ENCODE peak calls at places on chromosome X, in ten cellular contexts. X is substantia nigra; C is stimulated activated CD8-positive, alpha-beta memory T cell treated with anti-CD3 and anti-CD28 coated beads, Interleukin-4, amount 100 ng/mL, for 24 hours; N is aorta; J is glutamatergic neuron; H is kidney tubule cell; D is SHP77; L is fibroblast of mammary gland; T is midbrain; B is activated naive CD8-positive, alpha-beta T cell treated with anti-CD3 and anti-CD28 coated beads, Interleukin-2, amount 50 U/mL, for 16 hours. G is an unnamed sample.

GRCh38 chrX:102765217-102765616 is 44.7 kb downstream of the GPRASP3 start:
- DNase-seq in X (no peak), C (no peak), N (no peak), J (no peak), H (peak; percentile 71), D (no peak), L (peak; percentile 91), T (no peak), B (no peak), G (no peak)

GRCh38 chrX:53071604-53072417 is 10.4 kb upstream of the TSPYL2 start:
- DNase-seq in X (peak; percentile 4), C (peak; percentile 27), N (no peak), J (peak; percentile 35), H (peak; percentile 72), D (peak; percentile 95), L (peak; percentile 70), T (peak; percentile 73), B (peak; percentile 13), G (no peak)

GRCh38 chrX:13747836-13748235 is 13.3 kb downstream of the OFD1 start:
- DNase-seq in X (no peak), C (no peak), N (no peak), J (peak; percentile 20), H (peak; percentile 51), D (no peak), L (peak; percentile 81), T (peak; percentile 50), B (no peak), G (no peak)

GRCh38 chrX:55801811-55802210 is 84.3 kb downstream of the RRAGB start:
- DNase-seq in X (no peak), C (no peak), N (no peak), J (no peak), H (no peak), D (no peak), L (no peak), T (no peak), B (no peak), G (no peak)

GRCh38 chrX:15146515-15146914 is 123.4 kb downstream of the ASB9 start:
- DNase-seq in X (no peak), C (no peak), N (no peak), J (peak; percentile 44), H (peak; percentile 17), D (no peak), L (peak; percentile 11), T (peak; percentile 0), B (no peak), G (no peak)

GRCh38 chrX:20529301-20529700 is 262.6 kb upstream of the RPS6KA3 start:
- DNase-seq in X (no peak), C (no peak), N (no peak), J (no peak), H (no peak), D (peak; percentile 5), L (no peak), T (no peak), B (no peak), G (no peak)

GRCh38 chrX:129932792-129933321 is 26.9 kb downstream of the UTP14A start:
- DNase-seq in X (peak; percentile 21), C (no peak), N (peak; percentile 76), J (peak; percentile 45), H (peak; percentile 9), D (no peak), L (no peak), T (no peak), B (no peak), G (no peak)

GRCh38 chrX:78658851-78659744 is at the start of gene RTL3:
- DNase-seq in X (no peak), C (no peak), N (no peak), J (no peak), H (peak; percentile 71), D (no peak), L (peak; percentile 86), T (no peak), B (no peak), G (no peak)

GRCh38 chrX:153029875-153030274 is 26.4 kb upstream of the PNMA3 start:
- DNase-seq in X (no peak), C (no peak), N (no peak), J (no peak), H (no peak), D (no peak), L (peak; percentile 14), T (no peak), B (no peak), G (no peak)

GRCh38 chrX:120753413-120754251 is 122.0 kb downstream of the CT47B1 start:
- DNase-seq in X (no peak), C (no peak), N (no peak), J (no peak), H (no peak), D (no peak), L (no peak), T (no peak), B (no peak), G (no peak)

GRCh38 chrX:140572724-140573123 is 67.9 kb upstream of the SOX3 start:
- DNase-seq in X (no peak), C (no peak), N (no peak), J (peak; percentile 41), H (peak; percentile 43), D (no peak), L (peak; percentile 15), T (peak; percentile 57), B (no peak), G (peak; percentile 1)

GRCh38 chrX:20066968-20067708 is 49.6 kb downstream of the MAP7D2 start:
- DNase-seq in X (no peak), C (no peak), N (no peak), J (no peak), H (peak; percentile 68), D (peak; percentile 9), L (peak; percentile 66), T (no peak), B (no peak), G (no peak)